ENCODE peak calls at places on chromosome 3, in five cellular contexts. Q is spleen, K is tibial artery, Z is cardiac muscle cell, X is dorsolateral prefrontal cortex. U is an unnamed sample.

GRCh38 chr3:157065201-157065600 is 94.7 kb downstream of the CCNL1 start:
- DNase-seq in Q (peak; percentile 37), K (no peak), Z (no peak), X (no peak), U (no peak)

GRCh38 chr3:17619952-17620351 is 122.5 kb downstream of the TBC1D5 start:
- DNase-seq in Q (no peak), K (no peak), Z (no peak), X (no peak), U (no peak)

GRCh38 chr3:112074616-112075497 is 11.3 kb upstream of the C3orf52 start:
- DNase-seq in Q (peak; percentile 69), K (no peak), Z (peak; percentile 87), X (no peak), U (peak; percentile 27)

GRCh38 chr3:24012589-24013257 is 67.6 kb downstream of the NR1D2 start:
- DNase-seq in Q (no peak), K (no peak), Z (no peak), X (no peak), U (no peak)

GRCh38 chr3:61924065-61924740 is 362.8 kb downstream of the PTPRG start:
- DNase-seq in Q (no peak), K (no peak), Z (no peak), X (no peak), U (no peak)

GRCh38 chr3:144549161-144549560 is 577.5 kb downstream of the DIPK2A start:
- DNase-seq in Q (no peak), K (no peak), Z (no peak), X (no peak), U (no peak)

GRCh38 chr3:46389306-46389705 is 17.6 kb downstream of the CCR5AS start:
- DNase-seq in Q (no peak), K (no peak), Z (no peak), X (no peak), U (no peak)

GRCh38 chr3:186806173-186807055 is at the start of gene RFC4:
- DNase-seq in Q (peak; percentile 97), K (peak; percentile 91), Z (peak; percentile 74), X (peak; percentile 93), U (peak; percentile 82)

GRCh38 chr3:27360113-27361078 is 8.8 kb downstream of the NEK10 start:
- DNase-seq in Q (no peak), K (no peak), Z (peak; percentile 28), X (no peak), U (no peak)

GRCh38 chr3:157071744-157072525 is 88.0 kb downstream of the CCNL1 start:
- DNase-seq in Q (no peak), K (no peak), Z (no peak), X (no peak), U (no peak)

GRCh38 chr3:45082139-45082538 is 56.0 kb downstream of the CLEC3B start:
- DNase-seq in Q (no peak), K (no peak), Z (peak; percentile 51), X (no peak), U (no peak)

GRCh38 chr3:50352762-50353161 is 2.1 kb downstream of the CYB561D2 start:
- DNase-seq in Q (no peak), K (no peak), Z (no peak), X (no peak), U (no peak)

GRCh38 chr3:59766165-59766872 is 716.5 kb upstream of the CFAP20DC start:
- DNase-seq in Q (no peak), K (no peak), Z (peak; percentile 85), X (no peak), U (no peak)

GRCh38 chr3:196638922-196639516 is 475 bp upstream of the NRROS start:
- DNase-seq in Q (no peak), K (no peak), Z (no peak), X (no peak), U (no peak)

GRCh38 chr3:196639517-196640500 is at the start of gene NRROS:
- DNase-seq in Q (peak; percentile 95), K (peak; percentile 83), Z (peak; percentile 68), X (peak; percentile 68), U (peak; percentile 51)

GRCh38 chr3:196643201-196643749 is 3.8 kb downstream of the NRROS start:
- DNase-seq in Q (peak; percentile 94), K (no peak), Z (no peak), X (peak; percentile 40), U (peak; percentile 29)

GRCh38 chr3:196641278-196642058 is 2.0 kb downstream of the NRROS start:
- DNase-seq in Q (no peak), K (peak; percentile 9), Z (no peak), X (peak; percentile 19), U (no peak)

DNA sequence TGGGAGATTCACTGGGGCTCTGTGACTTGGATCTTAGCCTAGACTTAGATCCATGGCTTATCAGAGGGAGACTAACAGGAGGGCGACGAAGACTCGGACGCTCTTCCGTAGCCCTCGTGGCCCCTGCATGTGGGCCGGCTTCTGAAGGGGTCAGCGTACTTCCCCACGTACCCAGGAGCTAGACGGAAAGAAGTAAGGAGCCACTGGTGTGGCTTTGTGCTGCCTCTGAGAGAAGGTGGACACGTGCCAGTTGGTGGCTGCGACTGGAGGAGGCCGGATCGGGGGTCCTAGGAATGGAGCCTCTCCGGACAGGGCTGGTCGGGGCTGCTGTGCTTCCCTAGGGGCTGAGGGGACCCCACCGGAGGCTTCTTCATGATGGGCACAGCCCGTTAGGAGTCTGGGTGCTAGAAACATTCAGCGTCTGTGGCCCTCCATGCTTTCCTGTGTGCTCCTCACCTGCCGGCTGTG is 1.0 kb downstream of the NRROS start:
- DNase-seq in Q (no peak), K (no peak), Z (no peak), X (peak; percentile 29), U (no peak)
- H3K27ac ChIP-seq in Q (peak overlapping the region; percentile 91), K (no peak overlapping the region), Z (no peak overlapping the region), X (no peak overlapping the region), U (peak overlapping the region; percentile 60)

GRCh38 chr3:36677331-36678007 is 86.9 kb downstream of the DCLK3 start:
- DNase-seq in Q (no peak), K (no peak), Z (peak; percentile 69), X (no peak), U (no peak)
- TF ChIP-seq CTCF in Q (no peak), K (no peak), Z (no peak), X (no peak), U (no peak)

GRCh38 chr3:14378415-14378814 is 24.0 kb upstream of the SLC6A6 start:
- DNase-seq in Q (no peak), K (no peak), Z (no peak), X (no peak), U (no peak)
- H3K27ac ChIP-seq in Q (peak overlapping the region; percentile 74), K (no peak overlapping the region), Z (no peak overlapping the region), X (no peak overlapping the region), U (no peak overlapping the region)

GRCh38 chr3:155052470-155052869 is 27.6 kb upstream of the MME start:
- DNase-seq in Q (no peak), K (no peak), Z (no peak), X (no peak), U (no peak)

GRCh38 chr3:155049959-155050358 is 30.2 kb upstream of the MME start:
- DNase-seq in Q (no peak), K (no peak), Z (no peak), X (no peak), U (no peak)

GRCh38 chr3:155046935-155047334 is 33.2 kb upstream of the MME start:
- DNase-seq in Q (no peak), K (no peak), Z (no peak), X (no peak), U (no peak)

DNA sequence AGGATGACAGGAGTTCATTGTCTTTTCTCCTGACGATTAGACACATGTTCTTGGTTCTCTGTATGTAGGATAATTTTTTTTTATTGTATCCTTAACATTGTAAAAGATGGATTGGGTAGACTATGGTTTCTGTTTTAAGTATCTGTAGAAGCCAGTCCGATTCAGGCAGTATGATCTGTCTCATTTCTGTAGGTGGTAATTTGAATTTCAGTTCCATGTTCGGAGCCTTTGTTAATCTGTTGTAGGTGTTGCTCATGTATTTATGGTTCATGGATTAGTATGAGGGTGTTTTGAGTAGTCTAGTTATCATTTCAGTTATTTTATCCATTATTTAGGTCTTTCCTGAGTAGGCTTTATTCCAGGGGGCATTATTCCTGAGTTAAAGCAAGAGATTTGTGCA is 32.4 kb upstream of the MME start:
- DNase-seq in Q (no peak), K (no peak), Z (no peak), X (no peak), U (no peak)
- TF ChIP-seq CTCF in Q (no peak), K (no peak), Z (no peak), X (no peak), U (no peak)

GRCh38 chr3:8739757-8740508 is 6.3 kb downstream of the CAV3 start:
- DNase-seq in Q (no peak), K (no peak), Z (peak; percentile 40), X (no peak), U (no peak)
- H3K27ac ChIP-seq in Q (no peak overlapping the region), K (no peak overlapping the region), Z (no peak overlapping the region), X (no peak overlapping the region), U (no peak overlapping the region)

DNA sequence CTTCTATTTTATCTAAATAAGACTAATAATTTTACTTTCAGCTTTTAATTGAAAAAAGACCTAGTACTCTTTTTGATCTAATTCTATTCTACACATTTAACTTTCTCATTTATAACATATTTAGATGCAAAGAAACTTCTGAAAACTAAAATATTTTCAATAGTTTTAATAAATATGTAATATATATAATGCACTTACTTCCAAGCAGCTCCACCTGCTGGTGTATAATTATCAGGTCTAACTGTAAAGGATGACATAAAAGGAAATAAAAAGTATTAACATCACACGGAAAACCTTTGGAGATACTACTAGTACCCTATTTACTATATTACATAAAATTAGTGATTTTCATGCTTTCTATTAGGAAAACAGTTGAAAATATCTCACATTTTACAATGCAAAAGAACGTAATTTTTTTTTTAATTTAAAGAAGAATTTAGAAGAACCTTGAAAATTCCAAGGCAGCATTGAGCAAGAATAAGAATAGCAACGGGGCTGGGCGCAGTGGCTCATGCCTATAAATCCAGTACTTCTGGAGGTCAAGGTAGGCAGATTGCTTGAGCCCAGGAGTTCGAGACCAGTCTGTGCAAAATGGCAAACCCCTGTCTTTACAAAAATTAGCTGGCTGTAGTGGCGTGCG is 10.2 kb downstream of the PLSCR5 start:
- DNase-seq in Q (peak; percentile 21), K (no peak), Z (peak; percentile 35), X (no peak), U (no peak)
- TF ChIP-seq CTCF in Q (peak; percentile 29), K (peak; percentile 10), Z (peak; percentile 41), X (no peak), U (peak; percentile 60)

DNA sequence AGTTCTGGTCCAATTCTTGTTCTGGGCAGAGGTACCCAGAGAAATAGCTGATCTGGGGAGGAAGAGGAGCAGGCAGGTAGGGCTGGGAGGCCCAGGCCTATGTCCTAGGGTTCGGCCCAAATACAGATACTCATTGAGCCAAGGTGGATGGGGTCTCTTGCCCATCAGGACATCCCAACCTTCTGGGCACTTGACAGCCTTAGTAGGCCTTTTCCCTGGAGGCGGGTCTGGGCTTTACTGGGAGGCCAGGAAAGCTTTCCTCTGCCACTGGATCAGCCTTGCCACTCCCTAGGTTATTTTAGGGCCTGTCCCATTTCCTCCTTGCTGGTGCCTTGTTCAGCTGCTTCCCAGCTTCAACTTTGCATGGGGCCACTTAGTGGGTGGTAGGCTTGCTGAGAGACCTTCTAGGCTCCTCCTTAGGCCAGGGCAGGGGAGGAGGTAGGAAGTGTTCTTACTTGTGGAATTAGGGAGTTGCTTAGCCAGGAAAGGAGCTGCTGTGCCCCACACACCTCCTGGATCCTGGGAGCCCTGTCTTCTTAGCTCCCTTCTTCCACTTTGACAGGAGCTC is 9.7 kb downstream of the TEX264 start:
- DNase-seq in Q (peak; percentile 54), K (no peak), Z (no peak), X (no peak), U (no peak)
- H3K27ac ChIP-seq in Q (peak overlapping the region; percentile 41), K (no peak overlapping the region), Z (peak overlapping the region; percentile 21), X (no peak overlapping the region), U (peak overlapping the region; percentile 30)